ENCODE peak calls at places on chromosomes 3 and 15, in seven cellular contexts. V is neural progenitor cell, R is GM23338, F is PC-3, N is HCT116, W is hepatocyte, A is SK-N-SH. G is an unnamed sample.

GRCh38 chr3:108346301-108346989 is 50.1 kb downstream of the HHLA2 start:
- DNase-seq in V (peak; percentile 34), R (peak; percentile 18), F (no peak), N (no peak), W (no peak), A (no peak), G (no peak)

GRCh38 chr3:132290833-132291232 is 26.4 kb upstream of the ACP3 start:
- DNase-seq in V (no peak), R (no peak), F (peak; percentile 6), N (no peak), W (no peak), A (no peak), G (no peak)

GRCh38 chr3:115834068-115834467 is 210.8 kb downstream of the GAP43 start:
- DNase-seq in V (no peak), R (no peak), F (peak; percentile 78), N (no peak), W (no peak), A (no peak), G (no peak)

GRCh38 chr3:190053919-190054672 is 66.6 kb downstream of the P3H2 start:
- DNase-seq in V (no peak), R (no peak), F (peak; percentile 77), N (peak; percentile 68), W (peak; percentile 39), A (no peak), G (no peak)

GRCh38 chr3:188680189-188680588 is 491.6 kb upstream of the TPRG1 start:
- DNase-seq in V (no peak), R (no peak), F (no peak), N (no peak), W (no peak), A (no peak), G (no peak)

GRCh38 chr3:3031358-3031757 is 78.8 kb downstream of the IL5RA start:
- DNase-seq in V (no peak), R (peak; percentile 5), F (no peak), N (no peak), W (peak; percentile 13), A (no peak), G (no peak)

GRCh38 chr3:141410861-141411771 is 42.8 kb downstream of the ZBTB38 start:
- DNase-seq in V (no peak), R (no peak), F (peak; percentile 46), N (no peak), W (no peak), A (no peak), G (peak; percentile 88)

GRCh38 chr15:72342385-72342784 is 22.4 kb upstream of the CELF6 start:
- DNase-seq in V (peak; percentile 66), R (peak; percentile 94), F (peak; percentile 70), N (peak; percentile 7), W (peak; percentile 30), A (peak; percentile 43), G (no peak)

GRCh38 chr3:59425942-59426341 is 376.1 kb upstream of the CFAP20DC start:
- DNase-seq in V (no peak), R (no peak), F (no peak), N (no peak), W (no peak), A (no peak), G (peak; percentile 17)

GRCh38 chr15:48968066-48968465 is 4.3 kb upstream of the SHC4 start:
- DNase-seq in V (no peak), R (no peak), F (no peak), N (no peak), W (no peak), A (no peak), G (no peak)

GRCh38 chr3:43997788-43998373 is 243.8 kb upstream of the TOPAZ1 start:
- DNase-seq in V (peak; percentile 52), R (peak; percentile 59), F (no peak), N (no peak), W (no peak), A (no peak), G (no peak)

GRCh38 chr3:28267984-28268849 is 26.8 kb downstream of the CMC1 start:
- DNase-seq in V (no peak), R (peak; percentile 22), F (peak; percentile 22), N (no peak), W (no peak), A (no peak), G (no peak)

GRCh38 chr3:126961191-126961790 is 21.6 kb upstream of the PLXNA1 start:
- DNase-seq in V (no peak), R (no peak), F (peak; percentile 75), N (no peak), W (no peak), A (no peak), G (no peak)

GRCh38 chr3:169668957-169669681 is 5.6 kb upstream of the MECOM start:
- DNase-seq in V (peak; percentile 92), R (peak; percentile 93), F (peak; percentile 86), N (peak; percentile 38), W (peak; percentile 90), A (peak; percentile 89), G (peak; percentile 91)

GRCh38 chr3:88013592-88013991 is 45.2 kb downstream of the CGGBP1 start:
- DNase-seq in V (no peak), R (no peak), F (no peak), N (no peak), W (peak; percentile 10), A (no peak), G (no peak)

GRCh38 chr3:107962946-107963345 is 127.9 kb downstream of the CD47 start:
- DNase-seq in V (no peak), R (no peak), F (peak; percentile 66), N (no peak), W (peak; percentile 64), A (no peak), G (no peak)

GRCh38 chr3:37688756-37689155 is 172.9 kb upstream of the CTDSPL start:
- DNase-seq in V (no peak), R (no peak), F (no peak), N (no peak), W (no peak), A (no peak), G (no peak)

GRCh38 chr3:38640661-38641441 is 8.6 kb downstream of the SCN5A start:
- DNase-seq in V (peak; percentile 94), R (peak; percentile 90), F (no peak), N (no peak), W (no peak), A (no peak), G (no peak)

GRCh38 chr3:8642001-8642400 is 2.6 kb downstream of the SSUH2 start:
- DNase-seq in V (no peak), R (no peak), F (no peak), N (no peak), W (no peak), A (no peak), G (no peak)

GRCh38 chr3:126781406-126781805 is 77.4 kb downstream of the CHCHD6 start:
- DNase-seq in V (no peak), R (no peak), F (no peak), N (no peak), W (no peak), A (peak; percentile 48), G (no peak)

GRCh38 chr15:84747423-84748273 is 744 bp upstream of the ZNF592 start:
- DNase-seq in V (peak; percentile 84), R (peak; percentile 80), F (peak; percentile 57), N (no peak), W (peak; percentile 87), A (no peak), G (no peak)
- TF ChIP-seq CTCF in V (peak; percentile 9), R (no peak), F (no peak), N (no peak), W (no peak), A (no peak), G (peak; percentile 15)

GRCh38 chr3:46695177-46695961 is 1.9 kb upstream of the ALS2CL start:
- DNase-seq in V (peak; percentile 64), R (peak; percentile 88), F (peak; percentile 42), N (no peak), W (peak; percentile 31), A (peak; percentile 47), G (peak; percentile 37)

GRCh38 chr3:46694520-46694919 is 1.0 kb upstream of the ALS2CL start:
- DNase-seq in V (no peak), R (no peak), F (no peak), N (no peak), W (no peak), A (no peak), G (no peak)

GRCh38 chr3:46692566-46692983 is 904 bp downstream of the ALS2CL start:
- DNase-seq in V (peak; percentile 22), R (peak; percentile 41), F (peak; percentile 91), N (peak; percentile 73), W (peak; percentile 90), A (no peak), G (no peak)

GRCh38 chr3:46693897-46694235 is 387 bp upstream of the ALS2CL start:
- DNase-seq in V (no peak), R (peak; percentile 36), F (no peak), N (no peak), W (peak; percentile 55), A (no peak), G (no peak)

GRCh38 chr3:46693038-46693896 is at the start of gene ALS2CL:
- DNase-seq in V (peak; percentile 69), R (peak; percentile 77), F (peak; percentile 70), N (no peak), W (peak; percentile 87), A (peak; percentile 92), G (peak; percentile 59)
- TF ChIP-seq EZH2phosphoT487 in V (peak; percentile 51), R (no peak), F (no peak), N (no peak), W (no peak), A (no peak), G (no peak)

DNA sequence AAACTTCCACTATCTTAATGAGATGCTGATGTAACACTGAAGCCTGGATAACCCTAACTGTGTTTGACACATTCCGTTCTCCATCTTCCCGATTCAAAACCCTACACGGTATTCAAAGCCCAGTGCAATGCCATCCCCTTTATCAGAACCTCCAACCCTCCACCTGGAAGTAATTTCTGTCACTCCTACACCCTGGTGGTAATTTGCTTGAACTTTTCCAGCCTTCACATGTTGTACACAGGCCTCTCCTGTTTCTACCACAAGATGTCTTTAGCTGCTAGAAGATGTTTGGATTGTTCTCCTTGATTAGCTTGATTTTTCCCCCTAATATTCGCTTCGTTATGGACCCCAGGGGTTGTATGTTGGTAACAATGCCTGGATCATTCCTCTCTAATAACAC is 208.9 kb downstream of the CHST2 start:
- DNase-seq in V (no peak), R (peak; percentile 8), F (no peak), N (no peak), W (no peak), A (no peak), G (no peak)
- TF ChIP-seq CTCF in V (no peak), R (no peak), F (no peak), N (no peak), W (no peak), A (no peak), G (no peak)

GRCh38 chr3:51510996-51511395 is 11.2 kb upstream of the DCAF1 start:
- DNase-seq in V (no peak), R (no peak), F (no peak), N (no peak), W (no peak), A (no peak), G (no peak)
- TF ChIP-seq EZH2phosphoT487 in V (no peak), R (no peak), F (no peak), N (no peak), W (no peak), A (no peak), G (no peak)

GRCh38 chr15:93897377-93897776 is 334.0 kb upstream of the MCTP2 start:
- DNase-seq in V (no peak), R (no peak), F (no peak), N (no peak), W (no peak), A (no peak), G (peak; percentile 43)
- TF ChIP-seq CTCF in V (no peak), R (no peak), F (no peak), N (no peak), W (no peak), A (no peak), G (no peak)

G was measured in MM.1S.